ENCODE peak calls at places on chromosome 7, in eight cellular contexts. F, G, H, O, S, R, P and T are unnamed samples.

GRCh38 chr7:24197852-24198251 is 86.1 kb upstream of the NPY start:
- DNase-seq in O (no peak), R (peak), G (no peak), S (no peak), F (no peak), P (no peak), H (no peak), T (no peak)

GRCh38 chr7:115352375-115352774 is 430.5 kb downstream of the MDFIC start:
- DNase-seq in H (no peak), S (no peak), G (no peak), R (peak), F (no peak), O (no peak), P (no peak), T (no peak)

GRCh38 chr7:143345428-143345900 is 17.0 kb downstream of the FAM131B start:
- DNase-seq in R (no peak), G (peak), S (peak), O (peak), F (peak), H (no peak), P (no peak), T (peak)

GRCh38 chr7:16271990-16272665 is 149.2 kb downstream of the CRPPA start:
- DNase-seq in G (no peak), H (no peak), F (peak), R (peak), S (no peak), O (peak), P (no peak), T (no peak)

GRCh38 chr7:11831727-11832495 is at the start of gene THSD7A:
- DNase-seq in G (peak), R (peak), S (peak), H (peak), O (peak), P (no peak), F (no peak), T (peak)

GRCh38 chr7:151833691-151834090 is 43.2 kb downstream of the PRKAG2 start:
- DNase-seq in R (no peak), O (no peak), P (no peak), H (no peak), S (peak), G (no peak), F (no peak), T (peak)

GRCh38 chr7:82506702-82507101 is 63.1 kb upstream of the CACNA2D1 start:
- DNase-seq in G (peak), H (no peak), O (no peak), P (no peak), S (no peak), F (no peak), R (no peak), T (no peak)

GRCh38 chr7:39624202-39624807 is 933 bp downstream of the RALA start:
- DNase-seq in O (no peak), S (peak), P (peak), R (peak), G (peak), H (peak), F (no peak), T (peak)

GRCh38 chr7:151256410-151257045 is 8.0 kb upstream of the SMARCD3 start:
- DNase-seq in O (no peak), G (no peak), R (no peak), F (no peak), S (no peak), P (no peak), H (no peak), T (no peak)

GRCh38 chr7:33108931-33109757 is at the start of gene RP9:
- DNase-seq in P (peak), R (peak), F (peak), G (peak), S (peak), O (peak), H (peak), T (peak)

GRCh38 chr7:15397159-15397550 is 164.7 kb downstream of the AGMO start:
- DNase-seq in O (no peak), S (no peak), G (no peak), R (no peak), H (no peak), F (no peak), P (no peak), T (no peak)

GRCh38 chr7:123492485-123492884 is 41.9 kb downstream of the IQUB start:
- DNase-seq in S (no peak), G (no peak), H (no peak), F (no peak), P (no peak), R (peak), O (peak), T (no peak)

GRCh38 chr7:47748041-47748440 is 166.1 kb upstream of the TNS3 start:
- DNase-seq in R (no peak), O (no peak), F (no peak), P (no peak), S (no peak), H (no peak), G (no peak), T (no peak)

GRCh38 chr7:29565634-29565981 is 2.0 kb downstream of the PRR15 start:
- DNase-seq in G (no peak), P (no peak), H (no peak), S (no peak), R (no peak), O (no peak), F (no peak), T (no peak)

GRCh38 chr7:17325364-17325763 is 26.9 kb downstream of the AHR start:
- DNase-seq in S (no peak), O (no peak), P (no peak), G (no peak), F (no peak), H (no peak), R (peak), T (no peak)

GRCh38 chr7:93011351-93012294 is 106.2 kb downstream of the SAMD9 start:
- DNase-seq in S (no peak), O (no peak), P (no peak), R (peak), F (no peak), G (peak), H (no peak), T (no peak)

GRCh38 chr7:75729851-75730274 is 8.9 kb downstream of the HIP1 start:
- DNase-seq in R (no peak), H (no peak), S (no peak), G (no peak), O (peak), P (no peak), F (no peak), T (no peak)

GRCh38 chr7:20197125-20197524 is 20.1 kb downstream of the MACC1 start:
- DNase-seq in G (no peak), O (no peak), F (no peak), R (no peak), S (no peak), P (no peak), H (no peak), T (no peak)

GRCh38 chr7:129617178-129617577 is 5.7 kb downstream of the NRF1 start:
- DNase-seq in R (no peak), O (no peak), F (no peak), S (no peak), G (no peak), P (no peak), H (no peak), T (no peak)

GRCh38 chr7:50591480-50592438 is 26.6 kb upstream of the DDC start:
- DNase-seq in R (no peak), O (no peak), G (peak), F (no peak), H (no peak), P (no peak), S (no peak), T (peak)

GRCh38 chr7:125254521-125254920 is 324.9 kb upstream of the POT1 start:
- DNase-seq in O (no peak), G (no peak), S (no peak), P (no peak), H (no peak), F (no peak), R (no peak), T (no peak)

GRCh38 chr7:133781481-133782090 is 345.6 kb upstream of the LRGUK start:
- DNase-seq in O (no peak), P (no peak), G (no peak), S (peak), F (no peak), H (no peak), R (no peak), T (no peak)

GRCh38 chr7:44767912-44768662 is 19.4 kb downstream of the ZMIZ2 start:
- DNase-seq in P (no peak), R (no peak), S (peak), H (peak), O (no peak), F (no peak), G (peak), T (peak)

GRCh38 chr7:46534593-46535271 is 613.7 kb upstream of the IGFBP3 start:
- DNase-seq in R (no peak), P (no peak), G (no peak), O (peak), F (no peak), H (no peak), S (no peak), T (peak)

GRCh38 chr7:114047889-114048288 is 129.1 kb upstream of the PPP1R3A start:
- DNase-seq in P (no peak), F (no peak), R (no peak), G (peak), H (no peak), O (no peak), S (no peak), T (no peak)

GRCh38 chr7:134366481-134366880 is 49.8 kb upstream of the SLC35B4 start:
- DNase-seq in G (no peak), R (no peak), H (no peak), O (no peak), S (no peak), P (no peak), F (no peak), T (no peak)

GRCh38 chr7:34225193-34225592 is 319.9 kb downstream of the BMPER start:
- DNase-seq in F (no peak), P (no peak), R (no peak), H (no peak), G (no peak), O (no peak), S (no peak), T (no peak)

GRCh38 chr7:102077081-102077480 is 209.6 kb upstream of the SH2B2 start:
- DNase-seq in F (no peak), R (no peak), P (peak), S (no peak), H (no peak), O (peak), G (no peak), T (peak)

GRCh38 chr7:47102442-47102841 is 479.5 kb downstream of the TNS3 start:
- DNase-seq in O (no peak), F (no peak), G (no peak), S (no peak), H (no peak), R (no peak), P (no peak), T (no peak)

GRCh38 chr7:81934596-81935301 is 164.9 kb upstream of the HGF start:
- DNase-seq in H (no peak), P (no peak), S (no peak), O (no peak), F (no peak), R (no peak), G (no peak), T (no peak)

GRCh38 chr7:111238891-111239290 is 148.0 kb downstream of the LRRN3 start:
- DNase-seq in G (no peak), H (no peak), R (no peak), O (no peak), P (no peak), F (no peak), S (no peak), T (no peak)

GRCh38 chr7:23295401-23295697 is 3.8 kb upstream of the MALSU1 start:
- DNase-seq in S (no peak), F (no peak), H (no peak), O (no peak), P (no peak), G (no peak), R (no peak), T (no peak)

GRCh38 chr7:44757311-44757710 is 8.7 kb downstream of the ZMIZ2 start:
- DNase-seq in F (no peak), R (no peak), H (no peak), P (no peak), O (no peak), G (peak), S (peak), T (no peak)

GRCh38 chr7:85065888-85066485 is 120.9 kb downstream of the SEMA3D start:
- DNase-seq in G (no peak), P (no peak), O (no peak), F (no peak), H (no peak), R (no peak), S (no peak), T (no peak)

GRCh38 chr7:101815826-101816488 is 1.5 kb upstream of the CUX1 start:
- DNase-seq in H (peak), P (peak), S (peak), R (peak), F (peak), O (peak), G (peak), T (peak)

GRCh38 chr7:3861941-3862340 is 560.9 kb downstream of the SDK1 start:
- DNase-seq in S (no peak), F (no peak), O (peak), H (no peak), G (peak), R (no peak), P (no peak), T (no peak)

GRCh38 chr7:155819186-155819585 is 6.9 kb upstream of the SHH start:
- DNase-seq in O (no peak), P (no peak), G (no peak), R (no peak), F (no peak), H (peak), S (no peak), T (no peak)

GRCh38 chr7:155818820-155819168 is 6.5 kb upstream of the SHH start:
- DNase-seq in F (no peak), H (no peak), S (no peak), R (no peak), O (no peak), G (no peak), P (no peak), T (no peak)

GRCh38 chr7:155820246-155820645 is 8.0 kb upstream of the SHH start:
- DNase-seq in S (no peak), F (no peak), G (no peak), O (no peak), R (no peak), P (no peak), H (peak), T (no peak)

GRCh38 chr7:155821851-155822250 is 9.6 kb upstream of the SHH start:
- DNase-seq in R (no peak), S (no peak), P (no peak), H (peak), G (no peak), F (no peak), O (no peak), T (no peak)

DNA sequence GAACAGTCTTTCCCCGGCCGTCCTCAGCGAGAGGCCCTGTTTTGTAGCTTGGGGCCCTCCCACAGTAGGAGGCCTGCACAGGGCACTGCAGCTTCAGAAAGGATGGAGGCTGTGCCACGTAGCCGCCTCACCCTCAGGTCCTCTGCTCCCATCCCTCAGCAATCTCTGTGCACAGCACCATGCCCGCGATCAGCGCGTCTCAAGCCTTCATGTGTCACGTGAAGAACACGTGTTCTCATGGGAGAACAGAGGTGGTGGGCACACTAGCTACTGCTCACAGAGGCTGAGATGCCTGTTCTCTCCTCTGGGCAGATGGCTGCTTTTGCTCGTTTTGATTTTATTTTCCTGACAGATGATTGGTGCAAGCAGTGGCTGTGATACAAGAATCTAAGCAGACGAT is 8.5 kb upstream of the SHH start:
- DNase-seq in H (peak), P (no peak), R (no peak), S (no peak), O (no peak), G (no peak), F (no peak), T (no peak)
- TF ChIP-seq CTCF in H (no peak), P (no peak), R (no peak), S (no peak), O (no peak), G (no peak), F (no peak), T (no peak)

DNA sequence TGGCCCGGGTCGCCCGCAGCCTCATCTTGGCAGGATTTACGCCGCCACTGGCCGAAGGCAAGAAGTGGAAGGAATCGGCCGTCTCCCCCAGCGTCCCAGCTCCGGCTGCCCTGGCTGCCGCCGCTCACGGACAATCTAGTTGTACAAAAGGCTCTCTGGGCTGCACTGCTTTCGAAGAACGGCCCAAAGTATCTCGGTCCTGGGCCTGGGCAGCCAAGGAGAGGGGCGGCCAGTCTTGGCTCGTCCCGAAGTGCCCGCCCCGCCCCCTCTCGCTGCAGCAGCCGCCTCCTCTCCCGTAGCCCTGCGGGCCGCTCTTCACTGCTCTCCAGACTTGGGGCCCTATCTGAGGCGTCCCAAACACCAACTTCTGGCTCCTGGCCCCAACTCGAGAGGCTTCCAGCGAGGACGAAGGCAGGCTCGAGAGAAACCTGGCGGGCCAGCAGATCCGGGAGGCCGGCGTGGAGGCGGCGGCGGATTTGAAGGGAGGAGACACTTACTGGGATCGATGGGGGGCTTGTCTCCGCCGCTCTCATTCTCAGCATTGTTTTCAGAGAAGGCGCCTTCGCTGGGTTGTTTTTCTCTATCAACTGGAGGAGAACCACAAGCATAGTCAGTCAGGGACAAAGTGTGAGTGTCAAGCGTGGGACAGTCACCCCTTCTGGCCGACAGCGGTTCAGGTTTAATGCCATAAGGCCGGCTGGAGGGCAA is 802 bp downstream of the HOXA9 start:
- DNase-seq in F (no peak), S (no peak), G (no peak), O (peak), H (no peak), P (no peak), R (peak), T (peak)
- TF ChIP-seq EZH2phosphoT487 in F (no peak), S (no peak), G (peak), O (peak), H (no peak), P (no peak), R (no peak), T (peak)

GRCh38 chr7:26167293-26167934 is 15.4 kb downstream of the NFE2L3 start:
- DNase-seq in G (no peak), O (no peak), S (no peak), F (no peak), P (no peak), R (no peak), H (peak), T (no peak)

GRCh38 chr7:26170663-26171062 is 18.7 kb downstream of the NFE2L3 start:
- DNase-seq in P (no peak), O (no peak), G (no peak), R (no peak), H (no peak), F (no peak), S (no peak), T (no peak)

GRCh38 chr7:26169271-26169670 is 17.3 kb downstream of the NFE2L3 start:
- DNase-seq in R (peak), H (no peak), S (no peak), P (no peak), G (no peak), F (no peak), O (no peak), T (no peak)

GRCh38 chr7:26166681-26167266 is 14.8 kb downstream of the NFE2L3 start:
- DNase-seq in P (no peak), R (peak), H (no peak), F (no peak), G (no peak), S (no peak), O (no peak), T (no peak)

DNA sequence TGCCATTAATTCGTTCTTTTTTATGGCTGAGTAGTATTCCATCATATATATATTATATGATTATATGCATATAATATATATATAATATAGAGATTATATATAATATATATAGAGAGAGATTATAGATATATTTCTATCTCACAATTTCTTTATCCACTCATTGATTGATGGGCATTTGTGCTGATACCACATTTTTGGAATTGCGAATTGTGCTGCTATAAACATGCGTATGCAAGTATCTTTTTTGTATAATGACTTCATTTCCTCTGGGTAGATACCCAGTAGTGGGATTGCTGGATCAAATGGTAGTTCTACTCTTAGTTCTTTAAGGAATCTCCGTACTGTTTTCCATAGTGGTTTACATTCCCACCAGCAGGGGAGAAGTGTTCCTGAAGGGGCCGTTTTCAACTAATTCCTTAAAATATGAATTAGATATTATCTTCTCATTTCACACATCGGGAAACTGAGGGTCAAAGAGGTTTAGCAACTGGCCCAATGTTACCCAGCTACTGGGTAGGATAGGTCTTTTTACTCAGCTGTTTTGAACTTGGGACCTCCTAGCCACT is 16.5 kb downstream of the NFE2L3 start:
- DNase-seq in G (no peak), P (no peak), S (no peak), O (no peak), R (no peak), H (no peak), F (no peak), T (no peak)
- TF ChIP-seq CTCF in G (no peak), P (no peak), S (peak), O (no peak), R (no peak), H (no peak), F (peak), T (peak)

DNA sequence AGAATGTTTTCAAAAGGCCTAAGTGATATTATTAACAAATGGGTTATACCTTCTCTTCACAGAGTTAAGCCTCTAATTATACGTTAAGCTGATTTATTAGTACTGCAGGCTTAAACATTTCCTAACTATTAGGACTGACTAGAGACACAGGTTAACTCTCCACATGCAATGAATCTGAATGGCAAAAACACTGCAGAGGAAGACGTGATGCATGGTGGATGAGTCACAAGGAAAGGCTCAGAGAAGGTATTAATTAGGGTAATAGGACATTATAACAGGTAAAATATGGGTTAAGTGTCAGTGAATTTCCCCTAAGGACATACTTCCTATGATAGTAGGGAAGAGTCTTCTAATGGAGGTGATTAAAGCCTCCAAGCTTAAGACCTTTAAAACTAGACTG is 24.7 kb upstream of the SEM1 start:
- DNase-seq in H (no peak), G (no peak), F (no peak), S (no peak), P (no peak), O (no peak), R (no peak), T (no peak)
- TF ChIP-seq EZH2phosphoT487 in H (no peak), G (no peak), F (no peak), S (no peak), P (no peak), O (no peak), R (no peak), T (no peak)